ENCODE peak calls at places on chromosomes 11 and 22, in five cellular contexts. O is H1, Q is H9, W is neuronal stem cell, P is trophoblast cell. J is an unnamed sample.

GRCh38 chr11:86582898-86583297 is 89.5 kb downstream of the ME3 start:
- DNase-seq in P (no peak), W (no peak), Q (no peak), O (no peak), J (no peak)

GRCh38 chr11:12124306-12124705 is 13.9 kb downstream of the MICAL2 start:
- DNase-seq in P (no peak), O (no peak), W (no peak), Q (no peak), J (no peak)

GRCh38 chr11:105979997-105980703 is 41.9 kb downstream of the MSANTD4 start:
- DNase-seq in O (no peak), W (no peak), P (no peak), Q (no peak), J (no peak)

GRCh38 chr11:86547727-86548126 is 124.7 kb downstream of the ME3 start:
- DNase-seq in P (no peak), W (no peak), Q (no peak), O (no peak), J (no peak)

GRCh38 chr22:36417281-36417686 is 29.5 kb upstream of the MYH9 start:
- DNase-seq in O (no peak), Q (no peak), P (peak), W (no peak), J (no peak)

GRCh38 chr11:1194231-1194976 is 28.5 kb upstream of the MUC5B start:
- DNase-seq in P (no peak), O (no peak), Q (no peak), W (no peak), J (no peak)

GRCh38 chr11:88151866-88152265 is 23.4 kb downstream of the RAB38 start:
- DNase-seq in O (no peak), Q (no peak), P (no peak), W (no peak), J (peak)

GRCh38 chr11:20178976-20179375 is 18.7 kb upstream of the DBX1 start:
- DNase-seq in O (no peak), Q (no peak), W (no peak), P (peak), J (no peak)

GRCh38 chr11:27950339-27950738 is 157.6 kb downstream of the KIF18A start:
- DNase-seq in Q (peak), W (no peak), P (no peak), O (no peak), J (no peak)

GRCh38 chr11:62404918-62405317 is 13.9 kb upstream of the SCGB1A1 start:
- DNase-seq in Q (no peak), W (no peak), O (no peak), P (no peak), J (no peak)

GRCh38 chr22:25134028-25134427 is 65.6 kb upstream of the CRYBB3 start:
- DNase-seq in P (no peak), O (no peak), W (no peak), Q (no peak), J (no peak)

GRCh38 chr11:65403607-65404121 is 17.2 kb downstream of the FRMD8 start:
- DNase-seq in W (no peak), O (no peak), Q (no peak), P (no peak), J (no peak)

GRCh38 chr11:90423378-90423777 is 200.5 kb upstream of the CHORDC1 start:
- DNase-seq in Q (no peak), W (peak), P (no peak), O (no peak), J (no peak)

GRCh38 chr11:20399498-20399897 is 12.0 kb downstream of the PRMT3 start:
- DNase-seq in W (no peak), P (no peak), Q (no peak), O (no peak), J (no peak)

GRCh38 chr11:60912851-60913550 is 957 bp upstream of the TMEM109 start:
- DNase-seq in P (peak), O (no peak), W (no peak), Q (no peak), J (no peak)

GRCh38 chr11:10476927-10477689 is 22.0 kb downstream of the AMPD3 start:
- DNase-seq in O (no peak), Q (no peak), P (no peak), W (no peak), J (no peak)

GRCh38 chr11:117259417-117259816 is 26.9 kb downstream of the RNF214 start:
- DNase-seq in P (no peak), O (no peak), Q (no peak), W (no peak), J (no peak)

GRCh38 chr11:73308963-73309960 is 1.2 kb downstream of the ARHGEF17 start:
- DNase-seq in Q (peak), O (peak), W (peak), P (peak), J (peak)

GRCh38 chr22:42964994-42965699 is 49.8 kb downstream of the PACSIN2 start:
- DNase-seq in P (no peak), W (no peak), O (no peak), Q (peak), J (peak)

GRCh38 chr11:106988151-106988806 is 30.0 kb downstream of the GUCY1A2 start:
- DNase-seq in O (no peak), Q (no peak), P (no peak), W (no peak), J (peak)

GRCh38 chr11:61480936-61481335 is 27.6 kb upstream of the LRRC10B start:
- DNase-seq in P (peak), Q (peak), O (peak), W (peak), J (peak)

GRCh38 chr22:43152355-43153071 is 1.2 kb downstream of the TSPO start:
- DNase-seq in P (peak), W (no peak), O (peak), Q (no peak), J (peak)

GRCh38 chr11:1035577-1036283 is 788 bp downstream of the MUC6 start:
- DNase-seq in P (no peak), W (no peak), O (no peak), Q (no peak), J (no peak)

GRCh38 chr11:83070044-83070877 is 1.4 kb downstream of the RAB30 start:
- DNase-seq in W (peak), O (no peak), Q (peak), P (peak), J (peak)

GRCh38 chr22:44091021-44091721 is 67.1 kb downstream of the PARVB start:
- DNase-seq in Q (no peak), O (no peak), W (no peak), P (peak), J (peak)

GRCh38 chr22:39473856-39474255 is 17.0 kb downstream of the MGAT3 start:
- DNase-seq in O (no peak), W (no peak), P (peak), Q (no peak), J (no peak)
- H4K8ac ChIP-seq in O (no peak), W (no peak), P (peak), Q (no peak), J (no peak)

DNA sequence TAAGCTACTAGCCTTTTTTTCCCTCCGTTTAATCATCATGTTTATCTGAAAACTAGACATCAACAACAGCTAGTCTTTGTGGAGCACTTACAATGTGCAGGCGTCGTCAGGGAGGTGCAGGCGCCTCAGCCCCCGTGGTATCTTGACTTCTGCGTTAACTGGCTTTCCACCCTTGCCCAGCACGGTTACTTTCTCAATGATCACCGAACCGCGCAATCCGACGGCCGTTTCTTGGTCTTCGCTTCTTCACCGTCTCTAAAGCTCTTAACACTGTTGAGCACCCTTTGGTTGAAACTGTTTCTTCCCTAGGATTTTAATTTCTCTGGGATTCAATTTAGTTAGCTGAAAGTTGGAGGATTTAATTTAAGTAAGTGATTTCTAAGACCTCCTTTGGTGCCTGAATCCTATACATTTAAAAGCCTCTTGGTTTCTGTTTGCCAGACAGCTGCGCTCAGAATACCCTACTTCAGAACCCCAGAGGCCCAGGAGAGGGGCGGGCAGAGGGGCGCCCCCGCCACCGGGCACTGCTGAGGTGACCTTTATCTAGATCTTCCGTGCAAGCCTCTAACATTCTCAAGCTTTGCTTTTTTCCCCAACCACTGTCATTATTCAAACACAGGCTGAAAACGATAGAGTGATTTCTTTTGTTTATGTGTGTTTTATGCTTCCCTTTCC is 18.0 kb upstream of the TMEM218 start:
- DNase-seq in O (no peak), Q (no peak), W (no peak), P (no peak), J (no peak)
- H2BK12ac ChIP-seq in O (no peak), Q (no peak), W (no peak), P (no peak), J (no peak)

GRCh38 chr22:23000657-23001439 is 69.5 kb upstream of the GNAZ start:
- DNase-seq in Q (no peak), O (no peak), P (no peak), W (no peak), J (no peak)
- H3K9ac ChIP-seq in Q (no peak), O (no peak), P (no peak), W (no peak), J (no peak)

GRCh38 chr11:64247729-64248531 is 1.2 kb upstream of the PPP1R14B start:
- DNase-seq in P (no peak), Q (no peak), W (no peak), O (no peak), J (no peak)
- H4K8ac ChIP-seq in P (peak), Q (no peak), W (no peak), O (peak), J (peak)

DNA sequence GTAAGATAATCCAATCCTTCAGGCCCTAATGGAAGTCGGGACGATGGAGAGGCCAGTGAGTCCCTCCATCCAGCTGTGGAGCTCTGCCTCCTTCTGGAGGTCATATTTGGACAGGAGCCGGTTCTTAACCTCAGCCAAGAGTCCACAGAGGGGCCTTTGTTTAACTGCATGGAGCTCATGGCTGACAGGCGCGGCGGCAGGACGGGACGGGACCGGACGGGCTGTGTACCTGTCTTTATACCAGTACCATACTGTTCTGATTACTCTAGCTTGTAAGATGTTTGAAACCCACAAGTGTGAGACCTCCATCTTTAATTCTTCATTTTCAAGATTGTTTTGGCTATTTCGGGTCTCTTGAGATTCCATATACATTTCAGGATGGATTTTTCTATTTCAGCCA is 20.2 kb upstream of the SPATA19 start:
- DNase-seq in Q (no peak), O (no peak), W (no peak), P (no peak), J (no peak)
- H2BK12ac ChIP-seq in Q (no peak), O (no peak), W (no peak), P (no peak), J (no peak)

DNA sequence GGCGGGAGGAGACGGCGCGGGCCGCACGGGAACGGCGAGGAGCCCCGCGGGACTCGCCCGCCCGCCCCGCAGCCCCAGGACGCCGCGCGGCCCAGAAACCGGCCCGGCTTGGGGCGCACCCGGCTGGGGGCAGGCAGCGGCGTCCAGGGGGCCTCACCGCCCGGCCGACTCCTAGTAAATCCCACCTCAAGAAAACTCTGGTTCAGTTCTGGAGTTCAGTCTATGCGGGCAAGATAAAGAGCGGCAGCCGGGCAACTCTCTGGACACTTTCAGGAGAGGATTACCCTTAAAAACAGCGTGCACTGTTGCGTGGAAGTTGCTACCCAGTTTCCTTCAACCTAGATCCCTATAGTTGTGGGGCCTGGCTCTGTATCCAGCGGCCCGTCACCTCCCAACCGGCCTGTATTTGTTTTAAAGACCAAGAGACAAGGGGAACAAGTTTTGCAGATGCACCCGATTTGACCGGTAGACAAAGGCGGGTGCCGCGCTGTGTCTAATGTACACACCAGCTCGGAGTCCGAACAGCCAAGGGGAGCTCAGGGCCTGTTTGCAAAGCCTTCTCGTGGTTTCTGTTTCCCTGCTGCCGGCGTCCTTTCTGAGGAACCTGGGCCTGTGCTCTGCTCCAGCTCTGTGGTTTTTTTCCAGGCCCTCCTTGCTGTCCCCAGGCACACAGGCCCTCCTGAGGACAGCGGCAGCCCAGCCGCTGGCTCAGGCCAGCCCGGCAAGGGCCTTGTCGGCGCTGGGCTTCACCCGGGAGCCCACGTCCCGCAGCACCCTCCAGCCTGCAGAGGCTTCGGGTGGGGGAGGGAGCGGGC is 1.1 kb downstream of the TBX1 start:
- DNase-seq in W (no peak), P (no peak), Q (no peak), O (no peak), J (peak)
- H3K9ac ChIP-seq in W (no peak), P (no peak), Q (no peak), O (no peak), J (peak)

GRCh38 chr11:74366576-74366975 is 31.7 kb downstream of the PGM2L1 start:
- DNase-seq in Q (no peak), P (peak), O (no peak), W (peak), J (peak)
- H4K8ac ChIP-seq in Q (no peak), P (no peak), O (no peak), W (no peak), J (no peak)

GRCh38 chr22:37591823-37592404 is 12.0 kb upstream of the LGALS2 start:
- DNase-seq in P (peak), Q (no peak), O (no peak), W (no peak), J (no peak)
- H2BK12ac ChIP-seq in P (no peak), Q (no peak), O (no peak), W (no peak), J (no peak)

GRCh38 chr22:46734830-46735453 is 3.1 kb downstream of the CERK start:
- DNase-seq in P (peak), O (no peak), W (no peak), Q (no peak), J (peak)
- H3K9ac ChIP-seq in P (no peak), O (no peak), W (no peak), Q (no peak), J (no peak)

J was measured in mesenchymal stem cell.